ENCODE peak calls at places on chromosomes 5 and 9, in eight cellular contexts. O, G, F, I, L, Z, H and U are unnamed samples.

GRCh38 chr5:126811515-126812198 is 34.7 kb downstream of the LMNB1 start:
- DNase-seq in L (no peak), G (no peak), O (no peak), I (no peak), Z (peak), H (no peak), F (no peak), U (no peak)

GRCh38 chr9:123368023-123368422 is 12.0 kb downstream of the CRB2 start:
- DNase-seq in I (no peak), O (no peak), Z (no peak), G (no peak), H (no peak), F (no peak), L (no peak), U (no peak)

GRCh38 chr5:61010759-61011460 is 65.9 kb downstream of the NDUFAF2 start:
- DNase-seq in G (no peak), F (no peak), L (peak), Z (peak), I (no peak), H (no peak), O (no peak), U (no peak)

GRCh38 chr5:144085381-144085780 is 85.1 kb downstream of the YIPF5 start:
- DNase-seq in G (no peak), I (no peak), L (no peak), O (no peak), F (no peak), H (no peak), Z (no peak), U (no peak)

GRCh38 chr5:147973086-147973485 is 66.7 kb upstream of the C5orf46 start:
- DNase-seq in L (no peak), Z (no peak), F (no peak), I (no peak), H (no peak), O (no peak), G (no peak), U (no peak)

GRCh38 chr9:107636596-107637405 is 147.2 kb upstream of the KLF4 start:
- DNase-seq in O (no peak), F (no peak), G (no peak), I (no peak), L (no peak), Z (no peak), H (no peak), U (no peak)

GRCh38 chr5:61409568-61409967 is 77.5 kb downstream of the ZSWIM6 start:
- DNase-seq in I (no peak), L (peak), O (no peak), G (no peak), F (no peak), Z (peak), H (no peak), U (no peak)

GRCh38 chr9:95363051-95363841 is 45.7 kb upstream of the FANCC start:
- DNase-seq in F (no peak), G (no peak), O (no peak), I (peak), L (no peak), Z (no peak), H (no peak), U (no peak)

GRCh38 chr5:157049605-157050004 is 9.3 kb downstream of the HAVCR1 start:
- DNase-seq in I (no peak), H (no peak), F (no peak), Z (no peak), G (no peak), O (no peak), L (peak), U (no peak)

GRCh38 chr5:158166424-158166823 is 307.5 kb upstream of the CLINT1 start:
- DNase-seq in H (no peak), O (no peak), I (no peak), Z (no peak), F (no peak), L (no peak), G (no peak), U (no peak)

GRCh38 chr5:158164648-158165047 is 305.7 kb upstream of the CLINT1 start:
- DNase-seq in L (no peak), H (no peak), Z (no peak), F (no peak), O (no peak), I (no peak), G (no peak), U (no peak)

GRCh38 chr5:158162479-158162878 is 303.5 kb upstream of the CLINT1 start:
- DNase-seq in L (no peak), G (no peak), Z (no peak), O (no peak), H (no peak), I (no peak), F (no peak), U (no peak)

GRCh38 chr5:158163836-158164572 is 305.1 kb upstream of the CLINT1 start:
- DNase-seq in H (no peak), Z (no peak), L (no peak), I (no peak), G (no peak), F (no peak), O (no peak), U (no peak)

GRCh38 chr5:158165647-158166046 is 306.7 kb upstream of the CLINT1 start:
- DNase-seq in I (no peak), H (no peak), G (no peak), O (no peak), L (no peak), Z (no peak), F (no peak), U (no peak)
- TF ChIP-seq CTCF in I (no peak), H (no peak), G (no peak), O (no peak), L (no peak), Z (no peak), F (no peak), U (no peak)

GRCh38 chr9:32875242-32875641 is 91.9 kb downstream of the TMEM215 start:
- DNase-seq in H (no peak), F (no peak), I (no peak), Z (no peak), G (no peak), L (no peak), O (no peak), U (no peak)
- TF ChIP-seq CTCF in H (no peak), F (no peak), I (no peak), Z (no peak), G (no peak), L (no peak), O (no peak), U (no peak)

GRCh38 chr5:146527785-146528184 is 11.8 kb upstream of the GPR151 start:
- DNase-seq in L (no peak), O (no peak), G (no peak), Z (no peak), I (no peak), H (no peak), F (no peak), U (no peak)

GRCh38 chr5:146533260-146533857 is 17.4 kb upstream of the GPR151 start:
- DNase-seq in Z (peak), I (peak), L (peak), H (peak), O (peak), G (no peak), F (peak), U (peak)

GRCh38 chr5:146529984-146530383 is 14.0 kb upstream of the GPR151 start:
- DNase-seq in I (no peak), L (no peak), Z (no peak), H (no peak), F (no peak), O (no peak), G (no peak), U (no peak)

GRCh38 chr5:146523698-146524097 is 7.7 kb upstream of the GPR151 start:
- DNase-seq in Z (no peak), H (no peak), L (no peak), O (no peak), I (no peak), F (no peak), G (no peak), U (no peak)

GRCh38 chr5:146528232-146528631 is 12.2 kb upstream of the GPR151 start:
- DNase-seq in L (no peak), I (no peak), F (no peak), G (no peak), H (no peak), Z (no peak), O (no peak), U (no peak)
- TF ChIP-seq CTCF in L (peak), I (peak), F (no peak), G (no peak), H (no peak), Z (no peak), O (peak), U (no peak)

GRCh38 chr5:174082286-174082685 is 36.8 kb downstream of the NSG2 start:
- DNase-seq in L (no peak), G (no peak), Z (no peak), F (no peak), I (peak), O (no peak), H (no peak), U (no peak)
- TF ChIP-seq CTCF in L (no peak), G (no peak), Z (no peak), F (no peak), I (no peak), O (no peak), H (no peak), U (no peak)